ENCODE peak calls at places on chromosome 1, in five cellular contexts. One of them, this sample, is unnamed.

GRCh38 chr1:211474426-211474825 is 17.5 kb downstream of the RD3 start:
- DNase-seq in GM18507: no peak
- DNase-seq in stimulated activated CD4-positive, alpha-beta T cell treated with anti-CD3 and anti-CD28 coated beads, TNF-alpha, amount 100 ng/mL, for 24 hours: no peak
- DNase-seq in C1 segment of cervical spinal cord: no peak
- DNase-seq in HCT116: no peak
- DNase-seq in this sample: no peak

GRCh38 chr1:2824999-2825398 is 23.5 kb upstream of the TTC34 start:
- DNase-seq in GM18507: no peak
- DNase-seq in stimulated activated CD4-positive, alpha-beta T cell treated with anti-CD3 and anti-CD28 coated beads, TNF-alpha, amount 100 ng/mL, for 24 hours: no peak
- DNase-seq in C1 segment of cervical spinal cord: no peak
- DNase-seq in HCT116: no peak
- DNase-seq in this sample: peak

GRCh38 chr1:3313579-3313955 is 140.9 kb upstream of the ARHGEF16 start:
- DNase-seq in GM18507: no peak
- DNase-seq in stimulated activated CD4-positive, alpha-beta T cell treated with anti-CD3 and anti-CD28 coated beads, TNF-alpha, amount 100 ng/mL, for 24 hours: no peak
- DNase-seq in C1 segment of cervical spinal cord: peak
- DNase-seq in HCT116: no peak
- DNase-seq in this sample: peak

GRCh38 chr1:29240986-29241385 is 4.7 kb downstream of the PTPRU start:
- DNase-seq in GM18507: no peak
- DNase-seq in stimulated activated CD4-positive, alpha-beta T cell treated with anti-CD3 and anti-CD28 coated beads, TNF-alpha, amount 100 ng/mL, for 24 hours: no peak
- DNase-seq in C1 segment of cervical spinal cord: no peak
- DNase-seq in HCT116: no peak
- DNase-seq in this sample: no peak

GRCh38 chr1:113205980-113206766 is 133.2 kb downstream of the LRIG2 start:
- DNase-seq in GM18507: no peak
- DNase-seq in stimulated activated CD4-positive, alpha-beta T cell treated with anti-CD3 and anti-CD28 coated beads, TNF-alpha, amount 100 ng/mL, for 24 hours: no peak
- DNase-seq in C1 segment of cervical spinal cord: no peak
- DNase-seq in HCT116: no peak
- DNase-seq in this sample: no peak

GRCh38 chr1:247681288-247681897 is 1.9 kb upstream of the OR13G1 start:
- DNase-seq in GM18507: no peak
- DNase-seq in stimulated activated CD4-positive, alpha-beta T cell treated with anti-CD3 and anti-CD28 coated beads, TNF-alpha, amount 100 ng/mL, for 24 hours: no peak
- DNase-seq in C1 segment of cervical spinal cord: peak
- DNase-seq in HCT116: peak
- DNase-seq in this sample: no peak

GRCh38 chr1:150516050-150516591 is 569 bp downstream of the FALEC start:
- DNase-seq in GM18507: no peak
- DNase-seq in stimulated activated CD4-positive, alpha-beta T cell treated with anti-CD3 and anti-CD28 coated beads, TNF-alpha, amount 100 ng/mL, for 24 hours: no peak
- DNase-seq in C1 segment of cervical spinal cord: peak
- DNase-seq in HCT116: no peak
- DNase-seq in this sample: no peak

GRCh38 chr1:201552941-201553341 is 14.0 kb downstream of the NAV1 start:
- DNase-seq in GM18507: no peak
- DNase-seq in stimulated activated CD4-positive, alpha-beta T cell treated with anti-CD3 and anti-CD28 coated beads, TNF-alpha, amount 100 ng/mL, for 24 hours: no peak
- DNase-seq in C1 segment of cervical spinal cord: no peak
- DNase-seq in HCT116: no peak
- DNase-seq in this sample: no peak

GRCh38 chr1:24926596-24927249 is 3.4 kb downstream of the RUNX3 start:
- DNase-seq in GM18507: no peak
- DNase-seq in stimulated activated CD4-positive, alpha-beta T cell treated with anti-CD3 and anti-CD28 coated beads, TNF-alpha, amount 100 ng/mL, for 24 hours: no peak
- DNase-seq in C1 segment of cervical spinal cord: no peak
- DNase-seq in HCT116: no peak
- DNase-seq in this sample: no peak

GRCh38 chr1:83901547-83902155 is 97.3 kb downstream of the TTLL7 start:
- DNase-seq in GM18507: no peak
- DNase-seq in stimulated activated CD4-positive, alpha-beta T cell treated with anti-CD3 and anti-CD28 coated beads, TNF-alpha, amount 100 ng/mL, for 24 hours: no peak
- DNase-seq in C1 segment of cervical spinal cord: no peak
- DNase-seq in HCT116: no peak
- DNase-seq in this sample: no peak

GRCh38 chr1:55249646-55250398 is 34.7 kb upstream of the USP24 start:
- DNase-seq in GM18507: no peak
- DNase-seq in stimulated activated CD4-positive, alpha-beta T cell treated with anti-CD3 and anti-CD28 coated beads, TNF-alpha, amount 100 ng/mL, for 24 hours: no peak
- DNase-seq in C1 segment of cervical spinal cord: no peak
- DNase-seq in HCT116: no peak
- DNase-seq in this sample: no peak

GRCh38 chr1:9349331-9349851 is 56.7 kb downstream of the SPSB1 start:
- DNase-seq in GM18507: no peak
- DNase-seq in stimulated activated CD4-positive, alpha-beta T cell treated with anti-CD3 and anti-CD28 coated beads, TNF-alpha, amount 100 ng/mL, for 24 hours: no peak
- DNase-seq in C1 segment of cervical spinal cord: no peak
- DNase-seq in HCT116: no peak
- DNase-seq in this sample: peak

GRCh38 chr1:180137767-180138166 is 16.9 kb upstream of the QSOX1 start:
- DNase-seq in GM18507: no peak
- DNase-seq in stimulated activated CD4-positive, alpha-beta T cell treated with anti-CD3 and anti-CD28 coated beads, TNF-alpha, amount 100 ng/mL, for 24 hours: no peak
- DNase-seq in C1 segment of cervical spinal cord: no peak
- DNase-seq in HCT116: no peak
- DNase-seq in this sample: no peak

GRCh38 chr1:23394664-23395063 is 25.0 kb upstream of the ZNF436 start:
- DNase-seq in GM18507: no peak
- DNase-seq in stimulated activated CD4-positive, alpha-beta T cell treated with anti-CD3 and anti-CD28 coated beads, TNF-alpha, amount 100 ng/mL, for 24 hours: no peak
- DNase-seq in C1 segment of cervical spinal cord: peak
- DNase-seq in HCT116: no peak
- DNase-seq in this sample: peak

GRCh38 chr1:99956755-99957154 is 13.0 kb upstream of the SLC35A3 start:
- DNase-seq in GM18507: no peak
- DNase-seq in stimulated activated CD4-positive, alpha-beta T cell treated with anti-CD3 and anti-CD28 coated beads, TNF-alpha, amount 100 ng/mL, for 24 hours: no peak
- DNase-seq in C1 segment of cervical spinal cord: no peak
- DNase-seq in HCT116: no peak
- DNase-seq in this sample: no peak

GRCh38 chr1:85463666-85464496 is 1.1 kb downstream of the DDAH1 start:
- DNase-seq in GM18507: no peak
- DNase-seq in stimulated activated CD4-positive, alpha-beta T cell treated with anti-CD3 and anti-CD28 coated beads, TNF-alpha, amount 100 ng/mL, for 24 hours: no peak
- DNase-seq in C1 segment of cervical spinal cord: peak
- DNase-seq in HCT116: no peak
- DNase-seq in this sample: no peak

GRCh38 chr1:170357750-170358149 is 174.2 kb upstream of the GORAB start:
- DNase-seq in GM18507: no peak
- DNase-seq in stimulated activated CD4-positive, alpha-beta T cell treated with anti-CD3 and anti-CD28 coated beads, TNF-alpha, amount 100 ng/mL, for 24 hours: no peak
- DNase-seq in C1 segment of cervical spinal cord: no peak
- DNase-seq in HCT116: no peak
- DNase-seq in this sample: no peak

GRCh38 chr1:101166583-101167120 is 70.2 kb upstream of the S1PR1 start:
- DNase-seq in GM18507: no peak
- DNase-seq in stimulated activated CD4-positive, alpha-beta T cell treated with anti-CD3 and anti-CD28 coated beads, TNF-alpha, amount 100 ng/mL, for 24 hours: no peak
- DNase-seq in C1 segment of cervical spinal cord: no peak
- DNase-seq in HCT116: no peak
- DNase-seq in this sample: no peak

GRCh38 chr1:70314706-70315304 is 39.7 kb downstream of the ANKRD13C start:
- DNase-seq in GM18507: no peak
- DNase-seq in stimulated activated CD4-positive, alpha-beta T cell treated with anti-CD3 and anti-CD28 coated beads, TNF-alpha, amount 100 ng/mL, for 24 hours: no peak
- DNase-seq in C1 segment of cervical spinal cord: no peak
- DNase-seq in HCT116: no peak
- DNase-seq in this sample: no peak

GRCh38 chr1:183926978-183927377 is 110.5 kb downstream of the COLGALT2 start:
- DNase-seq in GM18507: no peak
- DNase-seq in stimulated activated CD4-positive, alpha-beta T cell treated with anti-CD3 and anti-CD28 coated beads, TNF-alpha, amount 100 ng/mL, for 24 hours: no peak
- DNase-seq in C1 segment of cervical spinal cord: no peak
- DNase-seq in HCT116: no peak
- DNase-seq in this sample: no peak

GRCh38 chr1:181604482-181604881 is 121.2 kb downstream of the CACNA1E start:
- DNase-seq in GM18507: no peak
- DNase-seq in stimulated activated CD4-positive, alpha-beta T cell treated with anti-CD3 and anti-CD28 coated beads, TNF-alpha, amount 100 ng/mL, for 24 hours: no peak
- DNase-seq in C1 segment of cervical spinal cord: no peak
- DNase-seq in HCT116: no peak
- DNase-seq in this sample: no peak

GRCh38 chr1:21666572-21667320 is 2.4 kb downstream of the RAP1GAP start:
- DNase-seq in GM18507: no peak
- DNase-seq in stimulated activated CD4-positive, alpha-beta T cell treated with anti-CD3 and anti-CD28 coated beads, TNF-alpha, amount 100 ng/mL, for 24 hours: no peak
- DNase-seq in C1 segment of cervical spinal cord: no peak
- DNase-seq in HCT116: no peak
- DNase-seq in this sample: no peak

GRCh38 chr1:42348498-42348897 is 13.5 kb upstream of the FOXJ3 start:
- DNase-seq in GM18507: no peak
- DNase-seq in stimulated activated CD4-positive, alpha-beta T cell treated with anti-CD3 and anti-CD28 coated beads, TNF-alpha, amount 100 ng/mL, for 24 hours: no peak
- DNase-seq in C1 segment of cervical spinal cord: no peak
- DNase-seq in HCT116: no peak
- DNase-seq in this sample: no peak

GRCh38 chr1:225508538-225509375 is 80.9 kb upstream of the LBR start:
- DNase-seq in GM18507: no peak
- DNase-seq in stimulated activated CD4-positive, alpha-beta T cell treated with anti-CD3 and anti-CD28 coated beads, TNF-alpha, amount 100 ng/mL, for 24 hours: no peak
- DNase-seq in C1 segment of cervical spinal cord: no peak
- DNase-seq in HCT116: peak
- DNase-seq in this sample: no peak